ENCODE peak calls at places on chromosome 21, in four cellular contexts. B, Z, O and U are unnamed samples.

GRCh38 chr21:41133896-41134522 is 34.0 kb upstream of the BACE2 start:
- DNase-seq in B (no peak), Z (no peak), O (no peak), U (peak; percentile 41)

GRCh38 chr21:37868896-37869295 is 47.4 kb downstream of the KCNJ6 start:
- DNase-seq in O (no peak), Z (no peak), B (no peak), U (no peak)

GRCh38 chr21:33109574-33110339 is 39.8 kb downstream of the OLIG1 start:
- DNase-seq in B (no peak), O (peak; percentile 25), Z (no peak), U (no peak)

GRCh38 chr21:21366277-21366676 is 368.1 kb downstream of the NCAM2 start:
- DNase-seq in Z (no peak), B (no peak), O (no peak), U (no peak)

GRCh38 chr21:39637197-39637970 is 24.6 kb downstream of the B3GALT5 start:
- DNase-seq in O (no peak), B (no peak), Z (no peak), U (no peak)

GRCh38 chr21:37484535-37485474 is 118.2 kb downstream of the DYRK1A start:
- DNase-seq in O (no peak), Z (no peak), B (no peak), U (no peak)

GRCh38 chr21:26007911-26008579 is 162.5 kb downstream of the APP start:
- DNase-seq in Z (no peak), O (no peak), B (no peak), U (no peak)

GRCh38 chr21:27649323-27649722 is 682.4 kb upstream of the ADAMTS5 start:
- DNase-seq in Z (peak; percentile 66), B (no peak), O (no peak), U (peak; percentile 15)

GRCh38 chr21:18950045-18950740 is 546.6 kb upstream of the TMPRSS15 start:
- DNase-seq in B (no peak), Z (no peak), O (no peak), U (no peak)

GRCh38 chr21:38875694-38876492 is 70.2 kb downstream of the ETS2 start:
- DNase-seq in O (no peak), B (no peak), Z (peak; percentile 62), U (no peak)

GRCh38 chr21:37742532-37742931 is 173.7 kb downstream of the KCNJ6 start:
- DNase-seq in Z (peak; percentile 1), O (no peak), B (no peak), U (no peak)

GRCh38 chr21:43758132-43758619 is 17.9 kb downstream of the CSTB start:
- DNase-seq in Z (no peak), O (peak; percentile 64), B (no peak), U (no peak)

GRCh38 chr21:16588433-16588860 is 858.7 kb downstream of the USP25 start:
- DNase-seq in B (peak; percentile 46), Z (peak; percentile 31), O (peak; percentile 29), U (peak; percentile 39)

GRCh38 chr21:16589499-16589898 is 859.7 kb downstream of the USP25 start:
- DNase-seq in Z (no peak), O (no peak), B (no peak), U (no peak)

GRCh38 chr21:16590186-16590585 is 860.4 kb downstream of the USP25 start:
- DNase-seq in Z (no peak), O (no peak), B (no peak), U (no peak)

GRCh38 chr21:16587671-16588379 is 858.0 kb downstream of the USP25 start:
- DNase-seq in O (no peak), B (no peak), Z (peak; percentile 31), U (no peak)

GRCh38 chr21:16589046-16589445 is 859.3 kb downstream of the USP25 start:
- DNase-seq in Z (no peak), O (no peak), B (no peak), U (no peak)
- H3K4me3 ChIP-seq in Z (no peak overlapping the region), O (no peak overlapping the region), B (peak overlapping the region; percentile 61), U (peak overlapping the region; percentile 42)

GRCh38 chr21:30710499-30710898 is 8.1 kb downstream of the KRTAP21-3 start:
- DNase-seq in B (no peak), Z (no peak), O (no peak), U (no peak)
- TF ChIP-seq CTCF in B (no peak), Z (no peak), O (no peak), U (no peak)

GRCh38 chr21:42654913-42655796 is 1.7 kb downstream of the PDE9A start:
- DNase-seq in O (no peak), Z (no peak), B (no peak), U (no peak)
- H3K4me3 ChIP-seq in O (peak overlapping the region; percentile 60), Z (no peak overlapping the region), B (peak overlapping the region; percentile 80), U (no peak overlapping the region)

GRCh38 chr21:14952916-14953315 is 111.9 kb downstream of the NRIP1 start:
- DNase-seq in B (no peak), Z (no peak), O (no peak), U (no peak)
- TF ChIP-seq CTCF in B (no peak), Z (no peak), O (no peak), U (no peak)

DNA sequence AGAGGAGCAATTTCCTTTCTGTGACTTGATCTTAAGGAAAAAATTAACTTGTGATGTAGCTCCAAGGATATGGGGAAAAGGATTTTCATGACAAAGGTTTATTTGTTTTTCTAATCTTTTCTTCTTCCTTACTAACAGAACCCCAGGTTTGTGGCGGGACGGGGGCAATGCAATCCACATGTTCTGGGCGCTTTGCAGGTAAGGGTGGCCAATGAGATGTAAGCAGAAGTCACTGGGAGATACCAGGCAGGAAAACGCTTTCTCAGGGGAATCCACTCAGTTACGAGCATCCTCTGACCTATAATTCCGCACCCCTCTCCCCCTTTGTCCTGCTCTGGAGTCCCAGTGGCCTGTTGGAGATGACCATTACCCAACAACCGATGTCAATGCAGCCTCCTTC is 122.0 kb downstream of the MRPS6 start:
- DNase-seq in O (no peak), B (no peak), Z (no peak), U (no peak)
- H3K4me3 ChIP-seq in O (no peak overlapping the region), B (no peak overlapping the region), Z (no peak overlapping the region), U (no peak overlapping the region)

GRCh38 chr21:45318146-45318555 is 30.5 kb upstream of the POFUT2 start:
- DNase-seq in Z (no peak), B (no peak), O (no peak), U (no peak)

GRCh38 chr21:45320991-45321656 is 33.4 kb upstream of the POFUT2 start:
- DNase-seq in B (peak; percentile 0), O (no peak), Z (no peak), U (no peak)

GRCh38 chr21:45318556-45319341 is 31.1 kb upstream of the POFUT2 start:
- DNase-seq in O (peak; percentile 59), B (peak; percentile 85), Z (no peak), U (no peak)

GRCh38 chr21:45320261-45320990 is 32.7 kb upstream of the POFUT2 start:
- DNase-seq in O (no peak), B (peak; percentile 49), Z (no peak), U (no peak)

DNA sequence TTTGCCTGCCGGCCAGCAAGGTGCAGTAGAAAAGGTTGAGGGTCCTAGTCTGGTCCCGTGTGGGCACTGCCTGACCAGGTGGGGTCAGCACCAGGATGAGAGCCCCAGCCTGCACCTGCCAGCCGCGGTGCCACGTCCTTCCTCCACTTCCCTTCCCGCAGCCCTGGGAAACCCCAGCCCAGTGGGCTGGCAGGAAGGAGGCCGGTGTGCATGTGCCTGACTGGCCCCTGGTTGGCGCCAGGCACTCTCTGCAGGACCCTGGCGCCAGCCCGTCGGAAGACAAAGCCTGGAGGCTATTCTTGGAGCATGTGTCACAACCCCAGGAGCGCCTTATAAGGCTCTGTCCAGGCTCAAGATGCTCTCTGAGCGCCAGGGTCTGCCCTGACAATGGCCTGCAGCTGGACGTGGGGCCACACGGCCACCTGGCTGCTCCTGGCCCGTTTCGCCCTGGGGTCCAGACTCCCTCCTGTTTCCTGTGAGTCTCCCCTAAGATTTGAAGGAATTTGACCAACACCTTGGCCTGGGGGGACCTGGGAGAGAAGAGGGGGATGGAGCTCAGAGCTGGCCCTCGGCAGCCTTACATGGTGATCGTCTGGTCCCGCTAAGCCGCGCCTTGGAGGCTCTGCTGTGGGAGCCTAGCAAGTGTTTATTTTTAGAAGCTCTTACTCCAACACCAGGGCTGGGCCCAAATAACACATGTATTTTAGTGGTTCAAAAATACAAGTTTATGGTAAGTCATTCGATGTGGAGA is 31.9 kb upstream of the POFUT2 start:
- DNase-seq in O (no peak), B (peak; percentile 62), Z (no peak), U (no peak)
- TF ChIP-seq CTCF in O (peak; percentile 34), B (no peak), Z (peak; percentile 27), U (no peak)

GRCh38 chr21:31872452-31873274 is at the start of gene HUNK:
- DNase-seq in Z (no peak), O (peak; percentile 44), B (no peak), U (no peak)
- H3K4me3 ChIP-seq in Z (peak within 1 kb of the TSS; percentile 61), O (peak within 1 kb of the TSS; percentile 43), B (peak within 1 kb of the TSS; percentile 72), U (peak within 1 kb of the TSS; percentile 56)